ENCODE peak calls at places on chromosomes 6 and 20, in eight cellular contexts. One of them, this sample, is unnamed.

GRCh38 chr20:15317546-15318242 is 980.3 kb upstream of the FLRT3 start:
- DNase-seq in RWPE1: no peak
- DNase-seq in uterus: no peak
- DNase-seq in progenitor cell of endocrine pancreas: no peak
- DNase-seq in AG10803: no peak
- DNase-seq in IMR-90: no peak
- DNase-seq in AG04449: no peak
- DNase-seq in omental fat pad: no peak
- DNase-seq in this sample: no peak

GRCh38 chr6:16045238-16045637 is 83.6 kb upstream of the MYLIP start:
- DNase-seq in RWPE1: no peak
- DNase-seq in uterus: no peak
- DNase-seq in progenitor cell of endocrine pancreas: no peak
- DNase-seq in AG10803: peak; percentile 7
- DNase-seq in IMR-90: no peak
- DNase-seq in AG04449: no peak
- DNase-seq in omental fat pad: no peak
- DNase-seq in this sample: no peak

GRCh38 chr20:20498081-20498861 is 130.4 kb downstream of the INSM1 start:
- DNase-seq in RWPE1: no peak
- DNase-seq in uterus: no peak
- DNase-seq in progenitor cell of endocrine pancreas: no peak
- DNase-seq in AG10803: no peak
- DNase-seq in IMR-90: peak; percentile 82
- DNase-seq in AG04449: no peak
- DNase-seq in omental fat pad: no peak
- DNase-seq in this sample: peak; percentile 32

GRCh38 chr6:26175428-26176181 is 88.4 kb downstream of the HFE start:
- DNase-seq in RWPE1: no peak
- DNase-seq in uterus: no peak
- DNase-seq in progenitor cell of endocrine pancreas: no peak
- DNase-seq in AG10803: peak; percentile 77
- DNase-seq in IMR-90: peak; percentile 75
- DNase-seq in AG04449: no peak
- DNase-seq in omental fat pad: no peak
- DNase-seq in this sample: peak; percentile 65

GRCh38 chr6:74899416-74899815 is 306.4 kb downstream of the COL12A1 start:
- DNase-seq in RWPE1: no peak
- DNase-seq in uterus: no peak
- DNase-seq in progenitor cell of endocrine pancreas: no peak
- DNase-seq in AG10803: peak; percentile 52
- DNase-seq in IMR-90: peak; percentile 64
- DNase-seq in AG04449: no peak
- DNase-seq in omental fat pad: no peak
- DNase-seq in this sample: peak; percentile 57

GRCh38 chr20:19252670-19253120 is 40.3 kb downstream of the SLC24A3 start:
- DNase-seq in RWPE1: peak; percentile 40
- DNase-seq in uterus: peak; percentile 54
- DNase-seq in progenitor cell of endocrine pancreas: no peak
- DNase-seq in AG10803: peak; percentile 84
- DNase-seq in IMR-90: no peak
- DNase-seq in AG04449: peak; percentile 14
- DNase-seq in omental fat pad: no peak
- DNase-seq in this sample: peak; percentile 12

GRCh38 chr20:16128538-16129106 is 444.6 kb downstream of the KIF16B start:
- DNase-seq in RWPE1: no peak
- DNase-seq in uterus: no peak
- DNase-seq in progenitor cell of endocrine pancreas: no peak
- DNase-seq in AG10803: no peak
- DNase-seq in IMR-90: no peak
- DNase-seq in AG04449: no peak
- DNase-seq in omental fat pad: no peak
- DNase-seq in this sample: no peak

GRCh38 chr6:31734703-31735500 is 1.4 kb downstream of the CLIC1 start:
- DNase-seq in RWPE1: peak; percentile 86
- DNase-seq in uterus: peak; percentile 52
- DNase-seq in progenitor cell of endocrine pancreas: no peak
- DNase-seq in AG10803: peak; percentile 61
- DNase-seq in IMR-90: peak; percentile 59
- DNase-seq in AG04449: no peak
- DNase-seq in omental fat pad: no peak
- DNase-seq in this sample: peak; percentile 60

GRCh38 chr20:61980647-61981583 is 84.8 kb downstream of the TAF4 start:
- DNase-seq in RWPE1: peak; percentile 56
- DNase-seq in uterus: no peak
- DNase-seq in progenitor cell of endocrine pancreas: no peak
- DNase-seq in AG10803: peak; percentile 26
- DNase-seq in IMR-90: no peak
- DNase-seq in AG04449: no peak
- DNase-seq in omental fat pad: no peak
- DNase-seq in this sample: peak; percentile 6

GRCh38 chr6:99592900-99593299 is 13.7 kb upstream of the PRDM13 start:
- DNase-seq in RWPE1: no peak
- DNase-seq in uterus: no peak
- DNase-seq in progenitor cell of endocrine pancreas: no peak
- DNase-seq in AG10803: peak; percentile 87
- DNase-seq in IMR-90: no peak
- DNase-seq in AG04449: no peak
- DNase-seq in omental fat pad: no peak
- DNase-seq in this sample: no peak

GRCh38 chr6:159170999-159171712 is 2.0 kb downstream of the FNDC1 start:
- DNase-seq in RWPE1: no peak
- DNase-seq in uterus: peak; percentile 29
- DNase-seq in progenitor cell of endocrine pancreas: no peak
- DNase-seq in AG10803: peak; percentile 82
- DNase-seq in IMR-90: peak; percentile 75
- DNase-seq in AG04449: no peak
- DNase-seq in omental fat pad: no peak
- DNase-seq in this sample: peak; percentile 59

GRCh38 chr20:461254-462198 is 807 bp downstream of the TBC1D20 start:
- DNase-seq in RWPE1: peak; percentile 62
- DNase-seq in uterus: peak; percentile 53
- DNase-seq in progenitor cell of endocrine pancreas: peak; percentile 42
- DNase-seq in AG10803: peak; percentile 56
- DNase-seq in IMR-90: peak; percentile 42
- DNase-seq in AG04449: no peak
- DNase-seq in omental fat pad: no peak
- DNase-seq in this sample: peak; percentile 32

GRCh38 chr6:13796781-13797180 is 17.6 kb downstream of the MCUR1 start:
- DNase-seq in RWPE1: peak; percentile 17
- DNase-seq in uterus: no peak
- DNase-seq in progenitor cell of endocrine pancreas: no peak
- DNase-seq in AG10803: no peak
- DNase-seq in IMR-90: no peak
- DNase-seq in AG04449: no peak
- DNase-seq in omental fat pad: no peak
- DNase-seq in this sample: no peak

GRCh38 chr20:61531553-61532345 is 279.7 kb downstream of the CDH4 start:
- DNase-seq in RWPE1: peak; percentile 98
- DNase-seq in uterus: no peak
- DNase-seq in progenitor cell of endocrine pancreas: no peak
- DNase-seq in AG10803: peak; percentile 11
- DNase-seq in IMR-90: peak; percentile 46
- DNase-seq in AG04449: no peak
- DNase-seq in omental fat pad: no peak
- DNase-seq in this sample: no peak

GRCh38 chr6:106168097-106168888 is 82.2 kb downstream of the PRDM1 start:
- DNase-seq in RWPE1: no peak
- DNase-seq in uterus: no peak
- DNase-seq in progenitor cell of endocrine pancreas: no peak
- DNase-seq in AG10803: peak; percentile 41
- DNase-seq in IMR-90: no peak
- DNase-seq in AG04449: no peak
- DNase-seq in omental fat pad: no peak
- DNase-seq in this sample: no peak

GRCh38 chr6:106169517-106169916 is 83.4 kb downstream of the PRDM1 start:
- DNase-seq in RWPE1: no peak
- DNase-seq in uterus: no peak
- DNase-seq in progenitor cell of endocrine pancreas: no peak
- DNase-seq in AG10803: no peak
- DNase-seq in IMR-90: no peak
- DNase-seq in AG04449: no peak
- DNase-seq in omental fat pad: no peak
- DNase-seq in this sample: no peak

GRCh38 chr6:106165885-106166485 is 79.8 kb downstream of the PRDM1 start:
- DNase-seq in RWPE1: no peak
- DNase-seq in uterus: no peak
- DNase-seq in progenitor cell of endocrine pancreas: no peak
- DNase-seq in AG10803: no peak
- DNase-seq in IMR-90: peak; percentile 77
- DNase-seq in AG04449: no peak
- DNase-seq in omental fat pad: no peak
- DNase-seq in this sample: no peak

GRCh38 chr6:106170030-106170791 is 84.1 kb downstream of the PRDM1 start:
- DNase-seq in RWPE1: no peak
- DNase-seq in uterus: no peak
- DNase-seq in progenitor cell of endocrine pancreas: no peak
- DNase-seq in AG10803: no peak
- DNase-seq in IMR-90: no peak
- DNase-seq in AG04449: no peak
- DNase-seq in omental fat pad: no peak
- DNase-seq in this sample: no peak

GRCh38 chr6:106167105-106167814 is 81.1 kb downstream of the PRDM1 start:
- DNase-seq in RWPE1: no peak
- DNase-seq in uterus: no peak
- DNase-seq in progenitor cell of endocrine pancreas: no peak
- DNase-seq in AG10803: no peak
- DNase-seq in IMR-90: no peak
- DNase-seq in AG04449: no peak
- DNase-seq in omental fat pad: no peak
- DNase-seq in this sample: no peak
- TF ChIP-seq CTCF in RWPE1: no peak
- TF ChIP-seq CTCF in uterus: no peak
- TF ChIP-seq CTCF in progenitor cell of endocrine pancreas: no peak
- TF ChIP-seq CTCF in AG10803: no peak
- TF ChIP-seq CTCF in IMR-90: no peak
- TF ChIP-seq CTCF in AG04449: no peak
- TF ChIP-seq CTCF in omental fat pad: no peak
- TF ChIP-seq CTCF in this sample: no peak

DNA sequence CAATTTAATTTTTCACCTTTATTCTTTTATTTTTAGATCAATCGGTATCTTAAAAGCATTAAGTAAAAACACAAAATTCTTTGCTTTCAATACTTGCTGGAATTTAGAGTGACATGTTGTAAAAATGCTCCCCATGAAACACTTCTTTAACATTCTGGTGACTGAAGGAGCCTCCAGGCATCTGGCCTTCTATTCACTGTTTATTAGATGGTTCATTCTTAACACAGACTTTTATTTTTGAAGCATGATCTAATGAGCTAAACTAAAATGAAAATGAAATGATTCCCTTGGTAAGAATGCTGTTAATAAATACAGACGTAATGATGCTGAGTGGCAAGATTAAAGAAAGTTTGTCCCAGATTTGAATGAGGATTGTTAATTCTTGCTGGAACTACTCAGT is 698.5 kb downstream of the TENT5A start:
- DNase-seq in RWPE1: no peak
- DNase-seq in uterus: no peak
- DNase-seq in progenitor cell of endocrine pancreas: no peak
- DNase-seq in AG10803: no peak
- DNase-seq in IMR-90: no peak
- DNase-seq in AG04449: no peak
- DNase-seq in omental fat pad: no peak
- DNase-seq in this sample: peak; percentile 4
- TF ChIP-seq CTCF in RWPE1: no peak
- TF ChIP-seq CTCF in uterus: no peak
- TF ChIP-seq CTCF in progenitor cell of endocrine pancreas: no peak
- TF ChIP-seq CTCF in AG10803: no peak
- TF ChIP-seq CTCF in IMR-90: no peak
- TF ChIP-seq CTCF in AG04449: no peak
- TF ChIP-seq CTCF in omental fat pad: no peak
- TF ChIP-seq CTCF in this sample: no peak

GRCh38 chr20:49185071-49185757 is 2.9 kb downstream of the STAU1 start:
- DNase-seq in RWPE1: no peak
- DNase-seq in uterus: no peak
- DNase-seq in progenitor cell of endocrine pancreas: no peak
- DNase-seq in AG10803: no peak
- DNase-seq in IMR-90: no peak
- DNase-seq in AG04449: no peak
- DNase-seq in omental fat pad: no peak
- DNase-seq in this sample: no peak

GRCh38 chr20:49186535-49187329 is 1.4 kb downstream of the STAU1 start:
- DNase-seq in RWPE1: peak; percentile 79
- DNase-seq in uterus: peak; percentile 31
- DNase-seq in progenitor cell of endocrine pancreas: no peak
- DNase-seq in AG10803: peak; percentile 48
- DNase-seq in IMR-90: peak; percentile 62
- DNase-seq in AG04449: no peak
- DNase-seq in omental fat pad: peak; percentile 52
- DNase-seq in this sample: peak; percentile 18

GRCh38 chr20:49187330-49188100 is 619 bp downstream of the STAU1 start:
- DNase-seq in RWPE1: peak; percentile 50
- DNase-seq in uterus: peak; percentile 40
- DNase-seq in progenitor cell of endocrine pancreas: peak; percentile 24
- DNase-seq in AG10803: no peak
- DNase-seq in IMR-90: no peak
- DNase-seq in AG04449: no peak
- DNase-seq in omental fat pad: no peak
- DNase-seq in this sample: no peak

GRCh38 chr20:49184691-49185070 is 3.5 kb downstream of the STAU1 start:
- DNase-seq in RWPE1: no peak
- DNase-seq in uterus: no peak
- DNase-seq in progenitor cell of endocrine pancreas: no peak
- DNase-seq in AG10803: no peak
- DNase-seq in IMR-90: no peak
- DNase-seq in AG04449: no peak
- DNase-seq in omental fat pad: no peak
- DNase-seq in this sample: no peak

DNA sequence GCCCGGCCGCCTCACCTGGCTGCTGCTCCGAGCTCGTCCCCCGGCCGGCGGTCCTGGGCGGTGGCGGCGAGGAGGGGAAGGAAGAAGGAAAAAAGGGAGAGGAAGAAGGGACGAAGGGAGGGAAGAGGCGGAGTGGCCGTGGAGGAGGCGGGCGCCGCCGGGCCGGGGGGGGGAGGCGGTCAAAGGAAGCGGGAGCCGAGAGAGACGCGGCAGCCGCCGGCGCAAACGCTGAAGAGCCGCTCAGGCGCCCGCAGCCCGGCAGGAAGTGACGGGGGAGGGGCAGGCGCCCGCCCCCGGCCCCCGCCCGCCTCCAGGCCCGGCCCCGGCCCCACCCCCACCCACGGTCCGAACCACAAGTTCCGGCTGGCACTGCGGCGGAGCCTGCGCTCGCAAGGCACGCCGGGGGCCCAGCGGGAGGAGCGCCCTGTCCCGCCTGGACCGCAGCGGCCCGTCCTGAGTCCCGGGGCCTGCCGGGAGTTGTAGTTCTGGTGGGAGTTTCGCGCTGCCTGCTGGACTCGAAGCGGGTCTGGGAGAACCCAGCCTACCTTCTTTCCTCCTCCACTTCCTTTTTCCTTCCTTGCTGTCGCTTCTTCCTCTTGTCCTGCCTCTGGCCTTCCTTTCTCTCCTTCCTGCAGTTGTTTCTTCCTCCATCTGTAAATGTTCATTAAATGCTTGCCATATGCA is at the start of gene STAU1:
- DNase-seq in RWPE1: peak; percentile 100
- DNase-seq in uterus: peak; percentile 95
- DNase-seq in progenitor cell of endocrine pancreas: peak; percentile 87
- DNase-seq in AG10803: peak; percentile 96
- DNase-seq in IMR-90: peak; percentile 93
- DNase-seq in AG04449: peak; percentile 54
- DNase-seq in omental fat pad: peak; percentile 75
- DNase-seq in this sample: peak; percentile 89
- TF ChIP-seq CTCF in RWPE1: no peak
- TF ChIP-seq CTCF in uterus: peak; percentile 14
- TF ChIP-seq CTCF in progenitor cell of endocrine pancreas: no peak
- TF ChIP-seq CTCF in AG10803: no peak
- TF ChIP-seq CTCF in IMR-90: no peak
- TF ChIP-seq CTCF in AG04449: no peak
- TF ChIP-seq CTCF in omental fat pad: no peak
- TF ChIP-seq CTCF in this sample: no peak

GRCh38 chr6:143962644-143962929 is 45.5 kb downstream of the PLAGL1 start:
- DNase-seq in RWPE1: peak; percentile 13
- DNase-seq in uterus: peak; percentile 33
- DNase-seq in progenitor cell of endocrine pancreas: no peak
- DNase-seq in AG10803: peak; percentile 87
- DNase-seq in IMR-90: peak; percentile 52
- DNase-seq in AG04449: peak; percentile 10
- DNase-seq in omental fat pad: no peak
- DNase-seq in this sample: peak; percentile 18
- TF ChIP-seq CTCF in RWPE1: no peak
- TF ChIP-seq CTCF in uterus: peak; percentile 34
- TF ChIP-seq CTCF in progenitor cell of endocrine pancreas: peak; percentile 69
- TF ChIP-seq CTCF in AG10803: peak; percentile 67
- TF ChIP-seq CTCF in IMR-90: peak; percentile 32
- TF ChIP-seq CTCF in AG04449: peak; percentile 36
- TF ChIP-seq CTCF in omental fat pad: no peak
- TF ChIP-seq CTCF in this sample: peak; percentile 69